ENCODE peak calls at places on chromosome 12, in seven cellular contexts. One of them, this sample, is unnamed.

GRCh38 chr12:47770086-47770726 is 2.8 kb upstream of the SLC48A1 start:
- DNase-seq in EL: no peak
- DNase-seq in activated CD4-positive, alpha-beta T cell treated with anti-CD3 and anti-CD28 coated beads, Interleukin-2, amount 50 U/mL, for 1 hour: no peak
- DNase-seq in A549: no peak
- DNase-seq in AML-193: peak
- DNase-seq in mucosa of descending colon: no peak
- DNase-seq in neural crest cell: no peak
- DNase-seq in this sample: peak

GRCh38 chr12:130714591-130715149 is 1.4 kb downstream of the RIMBP2 start:
- DNase-seq in activated CD4-positive, alpha-beta T cell treated with anti-CD3 and anti-CD28 coated beads, Interleukin-2, amount 50 U/mL, for 1 hour: no peak
- DNase-seq in mucosa of descending colon: no peak
- DNase-seq in A549: no peak
- DNase-seq in EL: no peak
- DNase-seq in neural crest cell: no peak
- DNase-seq in AML-193: no peak
- DNase-seq in this sample: no peak

GRCh38 chr12:1911598-1912575 is 6.6 kb downstream of the CACNA2D4 start:
- DNase-seq in EL: no peak
- DNase-seq in A549: no peak
- DNase-seq in AML-193: no peak
- DNase-seq in mucosa of descending colon: no peak
- DNase-seq in neural crest cell: no peak
- DNase-seq in activated CD4-positive, alpha-beta T cell treated with anti-CD3 and anti-CD28 coated beads, Interleukin-2, amount 50 U/mL, for 1 hour: no peak
- DNase-seq in this sample: no peak

GRCh38 chr12:46486588-46486987 is 114.0 kb upstream of the SLC38A2 start:
- DNase-seq in mucosa of descending colon: no peak
- DNase-seq in activated CD4-positive, alpha-beta T cell treated with anti-CD3 and anti-CD28 coated beads, Interleukin-2, amount 50 U/mL, for 1 hour: no peak
- DNase-seq in neural crest cell: no peak
- DNase-seq in EL: no peak
- DNase-seq in A549: no peak
- DNase-seq in AML-193: no peak
- DNase-seq in this sample: no peak

GRCh38 chr12:124085419-124085818 is 112.4 kb downstream of the ZNF664 start:
- DNase-seq in neural crest cell: no peak
- DNase-seq in activated CD4-positive, alpha-beta T cell treated with anti-CD3 and anti-CD28 coated beads, Interleukin-2, amount 50 U/mL, for 1 hour: no peak
- DNase-seq in A549: no peak
- DNase-seq in AML-193: no peak
- DNase-seq in EL: no peak
- DNase-seq in mucosa of descending colon: no peak
- DNase-seq in this sample: no peak

GRCh38 chr12:81245918-81246611 is 168.2 kb downstream of the ACSS3 start:
- DNase-seq in EL: peak
- DNase-seq in mucosa of descending colon: no peak
- DNase-seq in AML-193: no peak
- DNase-seq in activated CD4-positive, alpha-beta T cell treated with anti-CD3 and anti-CD28 coated beads, Interleukin-2, amount 50 U/mL, for 1 hour: no peak
- DNase-seq in A549: no peak
- DNase-seq in neural crest cell: no peak
- DNase-seq in this sample: no peak

GRCh38 chr12:27525373-27525772 is 1.4 kb downstream of the PPFIBP1 start:
- DNase-seq in AML-193: no peak
- DNase-seq in neural crest cell: no peak
- DNase-seq in EL: peak
- DNase-seq in activated CD4-positive, alpha-beta T cell treated with anti-CD3 and anti-CD28 coated beads, Interleukin-2, amount 50 U/mL, for 1 hour: no peak
- DNase-seq in mucosa of descending colon: peak
- DNase-seq in A549: peak
- DNase-seq in this sample: peak

GRCh38 chr12:63802012-63802608 is 22.4 kb downstream of the RXYLT1 start:
- DNase-seq in AML-193: peak
- DNase-seq in A549: peak
- DNase-seq in neural crest cell: no peak
- DNase-seq in mucosa of descending colon: no peak
- DNase-seq in EL: peak
- DNase-seq in activated CD4-positive, alpha-beta T cell treated with anti-CD3 and anti-CD28 coated beads, Interleukin-2, amount 50 U/mL, for 1 hour: no peak
- DNase-seq in this sample: peak

GRCh38 chr12:89451876-89452275 is 72.7 kb downstream of the GALNT4 start:
- DNase-seq in A549: no peak
- DNase-seq in activated CD4-positive, alpha-beta T cell treated with anti-CD3 and anti-CD28 coated beads, Interleukin-2, amount 50 U/mL, for 1 hour: no peak
- DNase-seq in EL: peak
- DNase-seq in mucosa of descending colon: no peak
- DNase-seq in AML-193: no peak
- DNase-seq in neural crest cell: peak
- DNase-seq in this sample: peak

GRCh38 chr12:69688021-69688420 is 11.1 kb downstream of the BEST3 start:
- DNase-seq in AML-193: no peak
- DNase-seq in neural crest cell: no peak
- DNase-seq in mucosa of descending colon: no peak
- DNase-seq in activated CD4-positive, alpha-beta T cell treated with anti-CD3 and anti-CD28 coated beads, Interleukin-2, amount 50 U/mL, for 1 hour: no peak
- DNase-seq in A549: no peak
- DNase-seq in EL: peak
- DNase-seq in this sample: peak

GRCh38 chr12:57583008-57583831 is 7.8 kb upstream of the PIP4K2C start:
- DNase-seq in A549: peak
- DNase-seq in mucosa of descending colon: peak
- DNase-seq in activated CD4-positive, alpha-beta T cell treated with anti-CD3 and anti-CD28 coated beads, Interleukin-2, amount 50 U/mL, for 1 hour: peak
- DNase-seq in AML-193: peak
- DNase-seq in EL: peak
- DNase-seq in neural crest cell: peak
- DNase-seq in this sample: peak

GRCh38 chr12:93751864-93752610 is 74.9 kb downstream of the CRADD start:
- DNase-seq in activated CD4-positive, alpha-beta T cell treated with anti-CD3 and anti-CD28 coated beads, Interleukin-2, amount 50 U/mL, for 1 hour: no peak
- DNase-seq in mucosa of descending colon: no peak
- DNase-seq in EL: peak
- DNase-seq in neural crest cell: no peak
- DNase-seq in AML-193: no peak
- DNase-seq in A549: no peak
- DNase-seq in this sample: peak

GRCh38 chr12:2322554-2323120 is 269.9 kb downstream of the CACNA1C start:
- DNase-seq in neural crest cell: no peak
- DNase-seq in AML-193: no peak
- DNase-seq in EL: no peak
- DNase-seq in A549: no peak
- DNase-seq in activated CD4-positive, alpha-beta T cell treated with anti-CD3 and anti-CD28 coated beads, Interleukin-2, amount 50 U/mL, for 1 hour: no peak
- DNase-seq in mucosa of descending colon: no peak
- DNase-seq in this sample: no peak

GRCh38 chr12:12387521-12387920 is 30.6 kb downstream of the BORCS5 start:
- DNase-seq in EL: peak
- DNase-seq in activated CD4-positive, alpha-beta T cell treated with anti-CD3 and anti-CD28 coated beads, Interleukin-2, amount 50 U/mL, for 1 hour: no peak
- DNase-seq in AML-193: no peak
- DNase-seq in mucosa of descending colon: no peak
- DNase-seq in A549: no peak
- DNase-seq in neural crest cell: no peak
- DNase-seq in this sample: peak

GRCh38 chr12:57631566-57632368 is 1.2 kb downstream of the B4GALNT1 start:
- DNase-seq in EL: peak
- DNase-seq in activated CD4-positive, alpha-beta T cell treated with anti-CD3 and anti-CD28 coated beads, Interleukin-2, amount 50 U/mL, for 1 hour: no peak
- DNase-seq in mucosa of descending colon: no peak
- DNase-seq in neural crest cell: peak
- DNase-seq in A549: no peak
- DNase-seq in AML-193: no peak
- DNase-seq in this sample: no peak

GRCh38 chr12:101839324-101840283 is 8.8 kb upstream of the GNPTAB start:
- DNase-seq in mucosa of descending colon: peak
- DNase-seq in neural crest cell: peak
- DNase-seq in EL: peak
- DNase-seq in A549: peak
- DNase-seq in AML-193: peak
- DNase-seq in activated CD4-positive, alpha-beta T cell treated with anti-CD3 and anti-CD28 coated beads, Interleukin-2, amount 50 U/mL, for 1 hour: peak
- DNase-seq in this sample: peak

GRCh38 chr12:94817695-94818075 is 167.3 kb upstream of the TMCC3 start:
- DNase-seq in A549: no peak
- DNase-seq in neural crest cell: no peak
- DNase-seq in mucosa of descending colon: no peak
- DNase-seq in activated CD4-positive, alpha-beta T cell treated with anti-CD3 and anti-CD28 coated beads, Interleukin-2, amount 50 U/mL, for 1 hour: no peak
- DNase-seq in AML-193: no peak
- DNase-seq in EL: no peak
- DNase-seq in this sample: no peak

GRCh38 chr12:104132351-104132956 is 5.6 kb downstream of the NFYB start:
- DNase-seq in A549: no peak
- DNase-seq in activated CD4-positive, alpha-beta T cell treated with anti-CD3 and anti-CD28 coated beads, Interleukin-2, amount 50 U/mL, for 1 hour: no peak
- DNase-seq in EL: no peak
- DNase-seq in AML-193: no peak
- DNase-seq in neural crest cell: no peak
- DNase-seq in mucosa of descending colon: no peak
- DNase-seq in this sample: no peak

GRCh38 chr12:113092478-113093408 is 36.2 kb downstream of the DTX1 start:
- DNase-seq in AML-193: no peak
- DNase-seq in A549: peak
- DNase-seq in neural crest cell: no peak
- DNase-seq in EL: no peak
- DNase-seq in mucosa of descending colon: peak
- DNase-seq in activated CD4-positive, alpha-beta T cell treated with anti-CD3 and anti-CD28 coated beads, Interleukin-2, amount 50 U/mL, for 1 hour: no peak
- DNase-seq in this sample: no peak

GRCh38 chr12:109840349-109841073 is 7.3 kb upstream of the TRPV4 start:
- DNase-seq in neural crest cell: no peak
- DNase-seq in mucosa of descending colon: peak
- DNase-seq in EL: no peak
- DNase-seq in activated CD4-positive, alpha-beta T cell treated with anti-CD3 and anti-CD28 coated beads, Interleukin-2, amount 50 U/mL, for 1 hour: no peak
- DNase-seq in A549: peak
- DNase-seq in AML-193: no peak
- DNase-seq in this sample: no peak

GRCh38 chr12:103495158-103495782 is 498 bp downstream of the C12orf42 start:
- DNase-seq in neural crest cell: peak
- DNase-seq in A549: peak
- DNase-seq in EL: no peak
- DNase-seq in activated CD4-positive, alpha-beta T cell treated with anti-CD3 and anti-CD28 coated beads, Interleukin-2, amount 50 U/mL, for 1 hour: peak
- DNase-seq in AML-193: no peak
- DNase-seq in mucosa of descending colon: peak
- DNase-seq in this sample: no peak

GRCh38 chr12:114395755-114396152 is 10.2 kb downstream of the TBX5 start:
- DNase-seq in AML-193: no peak
- DNase-seq in activated CD4-positive, alpha-beta T cell treated with anti-CD3 and anti-CD28 coated beads, Interleukin-2, amount 50 U/mL, for 1 hour: no peak
- DNase-seq in neural crest cell: no peak
- DNase-seq in EL: peak
- DNase-seq in mucosa of descending colon: no peak
- DNase-seq in A549: no peak
- DNase-seq in this sample: no peak

GRCh38 chr12:120145164-120145563 is 28.6 kb upstream of the RAB35 start:
- DNase-seq in activated CD4-positive, alpha-beta T cell treated with anti-CD3 and anti-CD28 coated beads, Interleukin-2, amount 50 U/mL, for 1 hour: no peak
- DNase-seq in mucosa of descending colon: no peak
- DNase-seq in neural crest cell: no peak
- DNase-seq in A549: no peak
- DNase-seq in AML-193: no peak
- DNase-seq in EL: no peak
- DNase-seq in this sample: no peak

GRCh38 chr12:130126023-130126432 is 36.2 kb upstream of the FZD10 start:
- DNase-seq in EL: no peak
- DNase-seq in activated CD4-positive, alpha-beta T cell treated with anti-CD3 and anti-CD28 coated beads, Interleukin-2, amount 50 U/mL, for 1 hour: no peak
- DNase-seq in mucosa of descending colon: no peak
- DNase-seq in A549: peak
- DNase-seq in neural crest cell: no peak
- DNase-seq in AML-193: no peak
- DNase-seq in this sample: no peak

GRCh38 chr12:109289004-109289403 is 20.1 kb downstream of the FOXN4 start:
- DNase-seq in A549: no peak
- DNase-seq in mucosa of descending colon: no peak
- DNase-seq in activated CD4-positive, alpha-beta T cell treated with anti-CD3 and anti-CD28 coated beads, Interleukin-2, amount 50 U/mL, for 1 hour: no peak
- DNase-seq in neural crest cell: no peak
- DNase-seq in EL: no peak
- DNase-seq in AML-193: no peak
- DNase-seq in this sample: no peak

This sample was measured in HCEC 1CT.